ENCODE peak calls at places on chromosomes 16 and 17, in seven cellular contexts. One of them, this sample, is unnamed.

GRCh38 chr17:74354123-74354522 is 7.5 kb downstream of the BTBD17 start:
- DNase-seq in cardiac muscle cell: peak
- DNase-seq in Panc1: peak
- DNase-seq in IMR-90: no peak
- DNase-seq in endodermal cell: peak
- DNase-seq in stomach: peak
- DNase-seq in WERI-Rb-1: peak
- DNase-seq in this sample: no peak

GRCh38 chr17:17205368-17206148 is 575 bp downstream of the PLD6 start:
- DNase-seq in stomach: peak
- DNase-seq in WERI-Rb-1: peak
- DNase-seq in endodermal cell: no peak
- DNase-seq in cardiac muscle cell: no peak
- DNase-seq in Panc1: no peak
- DNase-seq in IMR-90: peak
- DNase-seq in this sample: peak

GRCh38 chr16:74035816-74036215 is 260.8 kb upstream of the PSMD7 start:
- DNase-seq in Panc1: no peak
- DNase-seq in stomach: no peak
- DNase-seq in cardiac muscle cell: peak
- DNase-seq in IMR-90: peak
- DNase-seq in WERI-Rb-1: peak
- DNase-seq in endodermal cell: peak
- DNase-seq in this sample: no peak

GRCh38 chr16:9364721-9365693 is 273.6 kb downstream of the HAPSTR1 start:
- DNase-seq in endodermal cell: no peak
- DNase-seq in WERI-Rb-1: no peak
- DNase-seq in cardiac muscle cell: no peak
- DNase-seq in IMR-90: no peak
- DNase-seq in Panc1: no peak
- DNase-seq in stomach: no peak
- DNase-seq in this sample: peak

GRCh38 chr16:12426122-12426521 is 377.6 kb downstream of the CPPED1 start:
- DNase-seq in IMR-90: peak
- DNase-seq in endodermal cell: peak
- DNase-seq in cardiac muscle cell: no peak
- DNase-seq in Panc1: no peak
- DNase-seq in WERI-Rb-1: peak
- DNase-seq in stomach: no peak
- DNase-seq in this sample: no peak

GRCh38 chr17:37671028-37671812 is 28.0 kb upstream of the DDX52 start:
- DNase-seq in cardiac muscle cell: no peak
- DNase-seq in stomach: no peak
- DNase-seq in endodermal cell: peak
- DNase-seq in Panc1: no peak
- DNase-seq in IMR-90: no peak
- DNase-seq in WERI-Rb-1: no peak
- DNase-seq in this sample: no peak

GRCh38 chr16:66274335-66275110 is 92.0 kb upstream of the CDH5 start:
- DNase-seq in stomach: no peak
- DNase-seq in IMR-90: peak
- DNase-seq in Panc1: no peak
- DNase-seq in WERI-Rb-1: no peak
- DNase-seq in cardiac muscle cell: no peak
- DNase-seq in endodermal cell: peak
- DNase-seq in this sample: no peak

GRCh38 chr16:55370762-55371482 is 46.9 kb downstream of the IRX6 start:
- DNase-seq in stomach: peak
- DNase-seq in Panc1: no peak
- DNase-seq in IMR-90: peak
- DNase-seq in endodermal cell: peak
- DNase-seq in WERI-Rb-1: peak
- DNase-seq in cardiac muscle cell: peak
- DNase-seq in this sample: no peak

GRCh38 chr17:77796201-77796860 is 162.2 kb upstream of the TNRC6C start:
- DNase-seq in IMR-90: no peak
- DNase-seq in Panc1: no peak
- DNase-seq in cardiac muscle cell: no peak
- DNase-seq in endodermal cell: no peak
- DNase-seq in stomach: no peak
- DNase-seq in WERI-Rb-1: no peak
- DNase-seq in this sample: no peak

GRCh38 chr17:1958134-1958881 is 66.8 kb downstream of the RTN4RL1 start:
- DNase-seq in WERI-Rb-1: no peak
- DNase-seq in IMR-90: no peak
- DNase-seq in Panc1: no peak
- DNase-seq in stomach: no peak
- DNase-seq in cardiac muscle cell: no peak
- DNase-seq in endodermal cell: no peak
- DNase-seq in this sample: no peak

GRCh38 chr16:64047207-64047606 is 1074.7 kb downstream of the CDH11 start:
- DNase-seq in endodermal cell: no peak
- DNase-seq in stomach: no peak
- DNase-seq in IMR-90: no peak
- DNase-seq in cardiac muscle cell: no peak
- DNase-seq in WERI-Rb-1: no peak
- DNase-seq in Panc1: no peak
- DNase-seq in this sample: no peak

GRCh38 chr17:67855504-67856324 is 30.4 kb downstream of the BPTF start:
- DNase-seq in Panc1: no peak
- DNase-seq in IMR-90: no peak
- DNase-seq in stomach: no peak
- DNase-seq in endodermal cell: no peak
- DNase-seq in cardiac muscle cell: no peak
- DNase-seq in WERI-Rb-1: no peak
- DNase-seq in this sample: no peak

GRCh38 chr16:29961127-29961478 is 776 bp upstream of the TMEM219 start:
- DNase-seq in cardiac muscle cell: no peak
- DNase-seq in Panc1: no peak
- DNase-seq in endodermal cell: no peak
- DNase-seq in stomach: no peak
- DNase-seq in IMR-90: no peak
- DNase-seq in WERI-Rb-1: peak
- DNase-seq in this sample: no peak

GRCh38 chr16:88886915-88887521 is 20.6 kb upstream of the PABPN1L start:
- DNase-seq in WERI-Rb-1: peak
- DNase-seq in IMR-90: peak
- DNase-seq in Panc1: no peak
- DNase-seq in endodermal cell: no peak
- DNase-seq in cardiac muscle cell: no peak
- DNase-seq in stomach: peak
- DNase-seq in this sample: no peak

GRCh38 chr16:30030841-30031413 is at the start of gene TLCD3B:
- DNase-seq in cardiac muscle cell: no peak
- DNase-seq in WERI-Rb-1: peak
- DNase-seq in IMR-90: no peak
- DNase-seq in stomach: no peak
- DNase-seq in endodermal cell: peak
- DNase-seq in Panc1: no peak
- DNase-seq in this sample: no peak

GRCh38 chr17:70084476-70084875 is 9.5 kb downstream of the KCNJ16 start:
- DNase-seq in WERI-Rb-1: no peak
- DNase-seq in stomach: no peak
- DNase-seq in IMR-90: peak
- DNase-seq in cardiac muscle cell: peak
- DNase-seq in endodermal cell: no peak
- DNase-seq in Panc1: no peak
- DNase-seq in this sample: no peak

GRCh38 chr17:10117581-10118001 is 80.8 kb downstream of the GAS7 start:
- DNase-seq in endodermal cell: peak
- DNase-seq in WERI-Rb-1: peak
- DNase-seq in cardiac muscle cell: no peak
- DNase-seq in stomach: no peak
- DNase-seq in IMR-90: peak
- DNase-seq in Panc1: no peak
- DNase-seq in this sample: no peak

GRCh38 chr16:4202615-4203014 is 39.3 kb downstream of the SRL start:
- DNase-seq in stomach: no peak
- DNase-seq in WERI-Rb-1: no peak
- DNase-seq in cardiac muscle cell: no peak
- DNase-seq in IMR-90: no peak
- DNase-seq in endodermal cell: no peak
- DNase-seq in Panc1: no peak
- DNase-seq in this sample: no peak

GRCh38 chr17:79071161-79071560 is 3.5 kb upstream of the ENGASE start:
- DNase-seq in endodermal cell: no peak
- DNase-seq in WERI-Rb-1: no peak
- DNase-seq in IMR-90: no peak
- DNase-seq in stomach: no peak
- DNase-seq in cardiac muscle cell: no peak
- DNase-seq in Panc1: no peak
- DNase-seq in this sample: no peak

GRCh38 chr17:17780941-17781590 is 55.7 kb downstream of the SREBF1 start:
- DNase-seq in Panc1: no peak
- DNase-seq in stomach: peak
- DNase-seq in cardiac muscle cell: peak
- DNase-seq in endodermal cell: peak
- DNase-seq in WERI-Rb-1: peak
- DNase-seq in IMR-90: peak
- DNase-seq in this sample: peak

GRCh38 chr16:12613131-12613991 is 190.3 kb downstream of the CPPED1 start:
- DNase-seq in cardiac muscle cell: no peak
- DNase-seq in IMR-90: peak
- DNase-seq in Panc1: peak
- DNase-seq in endodermal cell: peak
- DNase-seq in stomach: no peak
- DNase-seq in WERI-Rb-1: no peak
- DNase-seq in this sample: no peak

GRCh38 chr17:43591750-43592562 is 45.8 kb upstream of the ETV4 start:
- DNase-seq in WERI-Rb-1: no peak
- DNase-seq in stomach: peak
- DNase-seq in cardiac muscle cell: no peak
- DNase-seq in IMR-90: peak
- DNase-seq in Panc1: no peak
- DNase-seq in endodermal cell: no peak
- DNase-seq in this sample: no peak
- TF ChIP-seq CTCF in WERI-Rb-1: no peak
- TF ChIP-seq CTCF in stomach: no peak
- TF ChIP-seq CTCF in cardiac muscle cell: peak
- TF ChIP-seq CTCF in IMR-90: peak
- TF ChIP-seq CTCF in Panc1: no peak
- TF ChIP-seq CTCF in endodermal cell: no peak
- TF ChIP-seq CTCF in this sample: no peak

DNA sequence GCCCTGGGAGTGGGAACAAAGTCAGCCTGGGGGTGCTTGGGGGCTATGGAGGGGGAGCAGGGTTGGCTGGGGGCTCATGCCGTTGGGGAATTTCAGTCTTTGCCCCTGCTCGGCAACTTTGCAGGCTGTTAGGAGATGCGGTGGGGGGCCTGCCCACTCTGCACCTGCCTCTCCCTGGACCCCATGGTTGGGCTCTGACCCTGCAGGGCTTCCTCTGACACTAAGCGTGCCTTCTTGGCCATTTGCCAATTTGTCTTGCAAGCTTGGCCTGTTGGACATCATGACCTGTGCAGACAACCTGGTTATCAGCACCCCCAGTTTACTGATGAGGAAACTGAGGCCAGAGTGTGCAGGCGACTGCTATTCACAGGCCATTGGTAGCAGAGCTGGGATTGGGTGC is 14.6 kb downstream of the ADCY7 start:
- DNase-seq in IMR-90: no peak
- DNase-seq in stomach: no peak
- DNase-seq in endodermal cell: no peak
- DNase-seq in WERI-Rb-1: no peak
- DNase-seq in Panc1: no peak
- DNase-seq in cardiac muscle cell: no peak
- DNase-seq in this sample: no peak
- H3K27ac ChIP-seq in IMR-90: no peak
- H3K27ac ChIP-seq in stomach: no peak
- H3K27ac ChIP-seq in endodermal cell: no peak
- H3K27ac ChIP-seq in WERI-Rb-1: no peak
- H3K27ac ChIP-seq in Panc1: no peak
- H3K27ac ChIP-seq in cardiac muscle cell: no peak
- H3K27ac ChIP-seq in this sample: no peak

DNA sequence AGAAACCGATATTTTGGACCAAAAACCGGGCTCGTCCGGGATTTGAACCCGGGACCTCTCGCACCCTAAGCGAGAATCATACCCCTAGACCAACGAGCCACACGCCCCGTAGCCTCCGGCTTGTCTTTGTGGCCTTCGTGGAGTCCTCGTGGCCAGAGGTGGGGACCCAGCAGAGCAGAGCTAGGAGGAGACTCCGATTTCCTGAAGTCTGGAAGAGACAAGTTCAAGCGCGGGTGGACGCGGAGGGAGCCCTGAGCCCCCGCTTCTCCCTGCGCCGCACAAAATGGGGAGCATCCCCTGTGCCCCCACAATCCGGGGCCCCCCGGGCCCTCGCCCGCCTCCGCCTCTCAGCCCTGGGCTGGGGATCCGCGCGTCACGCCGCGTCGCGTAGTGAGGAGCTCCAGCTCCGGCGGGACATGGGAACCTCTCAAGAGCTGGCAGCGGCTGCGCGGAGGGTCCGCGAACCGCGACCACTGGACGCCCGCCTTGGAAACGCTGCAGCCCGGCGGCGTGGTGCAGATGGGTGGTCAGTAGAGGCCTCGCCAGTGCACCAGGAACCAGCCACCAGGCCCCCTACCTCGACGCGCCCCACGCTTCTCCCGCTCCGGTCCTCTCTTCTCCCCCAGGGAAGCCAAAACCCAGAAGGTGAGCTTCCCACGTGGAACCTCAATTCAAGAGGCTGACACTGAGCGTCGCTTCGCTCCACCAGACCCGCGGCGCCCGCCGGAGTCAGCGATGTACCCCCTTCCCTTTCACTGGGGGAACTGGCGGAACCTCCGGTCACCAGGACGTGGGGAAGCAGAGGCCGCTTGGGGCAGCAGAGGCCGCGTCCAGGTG is 5.2 kb upstream of the OR1F1 start:
- DNase-seq in IMR-90: peak
- DNase-seq in WERI-Rb-1: peak
- DNase-seq in cardiac muscle cell: peak
- DNase-seq in endodermal cell: peak
- DNase-seq in stomach: peak
- DNase-seq in Panc1: no peak
- DNase-seq in this sample: peak
- H3K4me3 ChIP-seq in IMR-90: peak
- H3K4me3 ChIP-seq in WERI-Rb-1: peak
- H3K4me3 ChIP-seq in cardiac muscle cell: peak
- H3K4me3 ChIP-seq in endodermal cell: peak
- H3K4me3 ChIP-seq in stomach: peak
- H3K4me3 ChIP-seq in Panc1: peak
- H3K4me3 ChIP-seq in this sample: peak

GRCh38 chr17:56316604-56317003 is 163.3 kb downstream of the ANKFN1 start:
- DNase-seq in stomach: no peak
- DNase-seq in WERI-Rb-1: no peak
- DNase-seq in cardiac muscle cell: no peak
- DNase-seq in IMR-90: no peak
- DNase-seq in Panc1: no peak
- DNase-seq in endodermal cell: peak
- DNase-seq in this sample: no peak

GRCh38 chr17:56322991-56323390 is 169.7 kb downstream of the ANKFN1 start:
- DNase-seq in endodermal cell: no peak
- DNase-seq in stomach: no peak
- DNase-seq in WERI-Rb-1: no peak
- DNase-seq in IMR-90: no peak
- DNase-seq in cardiac muscle cell: no peak
- DNase-seq in Panc1: no peak
- DNase-seq in this sample: no peak

GRCh38 chr17:56317351-56318208 is 164.3 kb downstream of the ANKFN1 start:
- DNase-seq in stomach: no peak
- DNase-seq in IMR-90: no peak
- DNase-seq in cardiac muscle cell: no peak
- DNase-seq in Panc1: no peak
- DNase-seq in endodermal cell: no peak
- DNase-seq in WERI-Rb-1: no peak
- DNase-seq in this sample: no peak

GRCh38 chr17:56320443-56320842 is 167.2 kb downstream of the ANKFN1 start:
- DNase-seq in IMR-90: peak
- DNase-seq in cardiac muscle cell: peak
- DNase-seq in Panc1: no peak
- DNase-seq in WERI-Rb-1: no peak
- DNase-seq in stomach: no peak
- DNase-seq in endodermal cell: peak
- DNase-seq in this sample: no peak

GRCh38 chr17:56319531-56319930 is 166.3 kb downstream of the ANKFN1 start:
- DNase-seq in IMR-90: peak
- DNase-seq in endodermal cell: peak
- DNase-seq in Panc1: peak
- DNase-seq in cardiac muscle cell: peak
- DNase-seq in stomach: no peak
- DNase-seq in WERI-Rb-1: no peak
- DNase-seq in this sample: no peak
- TF ChIP-seq CTCF in IMR-90: peak
- TF ChIP-seq CTCF in endodermal cell: peak
- TF ChIP-seq CTCF in Panc1: peak
- TF ChIP-seq CTCF in cardiac muscle cell: no peak
- TF ChIP-seq CTCF in stomach: peak
- TF ChIP-seq CTCF in WERI-Rb-1: peak
- TF ChIP-seq CTCF in this sample: peak

This sample was measured in pancreas.